ENCODE peak calls at places on chromosome 15, in eight cellular contexts. One of them, this sample, is unnamed.

GRCh38 chr15:64235552-64235951 is 72.7 kb upstream of the PPIB start:
- DNase-seq in upper lobe of right lung: no peak
- DNase-seq in lower lobe of right lung: no peak
- DNase-seq in breast epithelium: no peak
- DNase-seq in stomach: no peak
- DNase-seq in PC-3: no peak
- DNase-seq in astrocyte: no peak
- DNase-seq in esophagus squamous epithelium: no peak
- DNase-seq in this sample: no peak

GRCh38 chr15:79455361-79455760 is 23.2 kb downstream of the MINAR1 start:
- DNase-seq in upper lobe of right lung: no peak
- DNase-seq in lower lobe of right lung: no peak
- DNase-seq in breast epithelium: no peak
- DNase-seq in stomach: no peak
- DNase-seq in PC-3: no peak
- DNase-seq in astrocyte: peak
- DNase-seq in esophagus squamous epithelium: no peak
- DNase-seq in this sample: no peak

GRCh38 chr15:92822216-92823144 is 77.6 kb upstream of the CHD2 start:
- DNase-seq in upper lobe of right lung: no peak
- DNase-seq in lower lobe of right lung: no peak
- DNase-seq in breast epithelium: no peak
- DNase-seq in stomach: no peak
- DNase-seq in PC-3: no peak
- DNase-seq in astrocyte: no peak
- DNase-seq in esophagus squamous epithelium: no peak
- DNase-seq in this sample: no peak

GRCh38 chr15:63971427-63971805 is 74.9 kb downstream of the DAPK2 start:
- DNase-seq in upper lobe of right lung: no peak
- DNase-seq in lower lobe of right lung: no peak
- DNase-seq in breast epithelium: no peak
- DNase-seq in stomach: no peak
- DNase-seq in PC-3: no peak
- DNase-seq in astrocyte: no peak
- DNase-seq in esophagus squamous epithelium: no peak
- DNase-seq in this sample: peak

GRCh38 chr15:99545605-99546004 is 20.2 kb upstream of the MEF2A start:
- DNase-seq in upper lobe of right lung: no peak
- DNase-seq in lower lobe of right lung: no peak
- DNase-seq in breast epithelium: no peak
- DNase-seq in stomach: no peak
- DNase-seq in PC-3: no peak
- DNase-seq in astrocyte: no peak
- DNase-seq in esophagus squamous epithelium: no peak
- DNase-seq in this sample: no peak

GRCh38 chr15:78069052-78069414 is 8.5 kb downstream of the TBC1D2B start:
- DNase-seq in upper lobe of right lung: peak
- DNase-seq in lower lobe of right lung: no peak
- DNase-seq in breast epithelium: no peak
- DNase-seq in stomach: no peak
- DNase-seq in PC-3: no peak
- DNase-seq in astrocyte: no peak
- DNase-seq in esophagus squamous epithelium: no peak
- DNase-seq in this sample: peak

GRCh38 chr15:79938143-79938542 is 32.9 kb downstream of the BCL2A1 start:
- DNase-seq in upper lobe of right lung: no peak
- DNase-seq in lower lobe of right lung: no peak
- DNase-seq in breast epithelium: no peak
- DNase-seq in stomach: no peak
- DNase-seq in PC-3: no peak
- DNase-seq in astrocyte: no peak
- DNase-seq in esophagus squamous epithelium: no peak
- DNase-seq in this sample: no peak

GRCh38 chr15:40252438-40253178 is 13.7 kb downstream of the PAK6 start:
- DNase-seq in upper lobe of right lung: peak
- DNase-seq in lower lobe of right lung: peak
- DNase-seq in breast epithelium: no peak
- DNase-seq in stomach: peak
- DNase-seq in PC-3: peak
- DNase-seq in astrocyte: no peak
- DNase-seq in esophagus squamous epithelium: no peak
- DNase-seq in this sample: no peak

GRCh38 chr15:44715797-44716334 is 4.5 kb downstream of the B2M start:
- DNase-seq in upper lobe of right lung: no peak
- DNase-seq in lower lobe of right lung: no peak
- DNase-seq in breast epithelium: no peak
- DNase-seq in stomach: no peak
- DNase-seq in PC-3: no peak
- DNase-seq in astrocyte: no peak
- DNase-seq in esophagus squamous epithelium: no peak
- DNase-seq in this sample: no peak

GRCh38 chr15:45458746-45459403 is 63.7 kb downstream of the SLC30A4 start:
- DNase-seq in upper lobe of right lung: no peak
- DNase-seq in lower lobe of right lung: peak
- DNase-seq in breast epithelium: peak
- DNase-seq in stomach: peak
- DNase-seq in PC-3: peak
- DNase-seq in astrocyte: no peak
- DNase-seq in esophagus squamous epithelium: no peak
- DNase-seq in this sample: peak

GRCh38 chr15:61275901-61276300 is 46.8 kb upstream of the RORA start:
- DNase-seq in upper lobe of right lung: no peak
- DNase-seq in lower lobe of right lung: no peak
- DNase-seq in breast epithelium: no peak
- DNase-seq in stomach: no peak
- DNase-seq in PC-3: no peak
- DNase-seq in astrocyte: no peak
- DNase-seq in esophagus squamous epithelium: no peak
- DNase-seq in this sample: no peak

GRCh38 chr15:76221085-76221767 is 90.0 kb downstream of the ETFA start:
- DNase-seq in upper lobe of right lung: no peak
- DNase-seq in lower lobe of right lung: no peak
- DNase-seq in breast epithelium: no peak
- DNase-seq in stomach: no peak
- DNase-seq in PC-3: no peak
- DNase-seq in astrocyte: no peak
- DNase-seq in esophagus squamous epithelium: no peak
- DNase-seq in this sample: no peak

GRCh38 chr15:98505611-98506031 is 142.7 kb upstream of the IGF1R start:
- DNase-seq in upper lobe of right lung: no peak
- DNase-seq in lower lobe of right lung: no peak
- DNase-seq in breast epithelium: no peak
- DNase-seq in stomach: no peak
- DNase-seq in PC-3: no peak
- DNase-seq in astrocyte: no peak
- DNase-seq in esophagus squamous epithelium: no peak
- DNase-seq in this sample: no peak

GRCh38 chr15:75531041-75531450 is 48.1 kb downstream of the PTPN9 start:
- DNase-seq in upper lobe of right lung: no peak
- DNase-seq in lower lobe of right lung: no peak
- DNase-seq in breast epithelium: peak
- DNase-seq in stomach: no peak
- DNase-seq in PC-3: peak
- DNase-seq in astrocyte: peak
- DNase-seq in esophagus squamous epithelium: no peak
- DNase-seq in this sample: no peak

GRCh38 chr15:66298803-66299251 is 5.5 kb downstream of the DIS3L start:
- DNase-seq in upper lobe of right lung: no peak
- DNase-seq in lower lobe of right lung: no peak
- DNase-seq in breast epithelium: no peak
- DNase-seq in stomach: no peak
- DNase-seq in PC-3: no peak
- DNase-seq in astrocyte: no peak
- DNase-seq in esophagus squamous epithelium: no peak
- DNase-seq in this sample: no peak
- TF ChIP-seq CTCF in upper lobe of right lung: no peak
- TF ChIP-seq CTCF in lower lobe of right lung: no peak
- TF ChIP-seq CTCF in breast epithelium: no peak
- TF ChIP-seq CTCF in stomach: no peak
- TF ChIP-seq CTCF in PC-3: no peak
- TF ChIP-seq CTCF in astrocyte: no peak
- TF ChIP-seq CTCF in esophagus squamous epithelium: no peak
- TF ChIP-seq CTCF in this sample: no peak

DNA sequence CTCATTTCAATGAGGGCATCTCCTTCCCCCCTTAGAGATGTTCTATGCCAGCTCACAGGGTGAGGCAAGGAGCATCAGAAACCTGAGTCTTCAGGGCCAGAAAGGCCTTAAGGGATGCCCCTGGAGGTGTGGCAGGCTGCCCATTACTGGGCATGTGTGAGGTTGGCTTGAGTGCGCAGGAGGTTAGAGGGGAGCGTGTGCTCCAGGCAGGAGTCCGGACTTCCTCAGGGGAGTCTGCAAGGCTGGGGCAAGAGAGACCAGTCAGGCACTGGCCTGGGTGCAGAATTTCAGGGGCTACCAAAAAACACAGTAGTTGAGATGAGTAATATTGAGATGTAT is 1.9 kb downstream of the LOXL1 start:
- DNase-seq in upper lobe of right lung: no peak
- DNase-seq in lower lobe of right lung: peak
- DNase-seq in breast epithelium: no peak
- DNase-seq in stomach: no peak
- DNase-seq in PC-3: no peak
- DNase-seq in astrocyte: no peak
- DNase-seq in esophagus squamous epithelium: no peak
- DNase-seq in this sample: no peak
- H3K4me3 ChIP-seq in upper lobe of right lung: peak
- H3K4me3 ChIP-seq in lower lobe of right lung: peak
- H3K4me3 ChIP-seq in breast epithelium: peak
- H3K4me3 ChIP-seq in stomach: peak
- H3K4me3 ChIP-seq in PC-3: peak
- H3K4me3 ChIP-seq in astrocyte: peak
- H3K4me3 ChIP-seq in esophagus squamous epithelium: peak
- H3K4me3 ChIP-seq in this sample: peak

DNA sequence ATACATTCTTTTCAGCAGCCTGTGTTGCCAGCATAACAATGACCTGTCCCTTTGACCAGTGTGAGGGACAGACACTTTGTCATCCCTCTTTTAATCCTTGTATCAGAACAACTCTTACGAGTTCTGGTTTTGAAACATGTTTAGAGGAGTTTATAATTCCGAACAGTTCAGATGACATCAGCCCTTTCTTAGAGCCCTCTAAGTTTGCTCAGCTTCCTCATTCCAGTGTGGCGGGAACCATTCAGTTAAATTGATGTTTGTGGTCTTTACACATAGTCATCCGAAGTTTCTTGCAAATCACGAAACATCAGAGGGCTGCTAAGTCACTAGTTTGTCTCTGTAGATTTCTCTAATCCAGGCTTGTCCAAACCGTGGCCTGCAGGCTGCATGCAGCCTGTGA is 102.5 kb downstream of the AKAP13 start:
- DNase-seq in upper lobe of right lung: no peak
- DNase-seq in lower lobe of right lung: no peak
- DNase-seq in breast epithelium: no peak
- DNase-seq in stomach: no peak
- DNase-seq in PC-3: no peak
- DNase-seq in astrocyte: peak
- DNase-seq in esophagus squamous epithelium: no peak
- DNase-seq in this sample: no peak
- H3K27ac ChIP-seq in upper lobe of right lung: peak
- H3K27ac ChIP-seq in lower lobe of right lung: peak
- H3K27ac ChIP-seq in breast epithelium: peak
- H3K27ac ChIP-seq in stomach: peak
- H3K27ac ChIP-seq in PC-3: no peak
- H3K27ac ChIP-seq in astrocyte: peak
- H3K27ac ChIP-seq in esophagus squamous epithelium: peak
- H3K27ac ChIP-seq in this sample: no peak

DNA sequence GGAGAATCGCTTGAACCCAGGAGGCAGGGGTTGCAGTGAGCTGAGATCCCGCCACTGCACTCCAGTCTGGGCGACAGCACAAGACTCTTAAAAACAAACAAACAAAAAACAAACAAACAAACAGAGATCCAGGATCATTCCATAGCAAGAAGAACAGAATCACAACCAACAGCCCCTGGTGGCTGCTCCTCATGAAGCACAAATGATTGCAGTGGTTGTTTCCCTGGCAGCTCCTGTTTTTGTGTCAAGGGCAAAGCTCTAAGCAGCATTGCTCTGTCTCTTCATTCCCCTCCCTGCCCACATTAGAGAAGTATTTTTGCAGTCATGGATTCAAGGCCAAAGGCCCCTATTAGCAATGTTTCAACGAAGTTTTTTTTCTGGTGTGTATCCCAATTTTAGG is 25.8 kb upstream of the BLM start:
- DNase-seq in upper lobe of right lung: peak
- DNase-seq in lower lobe of right lung: no peak
- DNase-seq in breast epithelium: no peak
- DNase-seq in stomach: no peak
- DNase-seq in PC-3: no peak
- DNase-seq in astrocyte: no peak
- DNase-seq in esophagus squamous epithelium: no peak
- DNase-seq in this sample: no peak
- TF ChIP-seq CTCF in upper lobe of right lung: no peak
- TF ChIP-seq CTCF in lower lobe of right lung: no peak
- TF ChIP-seq CTCF in breast epithelium: no peak
- TF ChIP-seq CTCF in stomach: no peak
- TF ChIP-seq CTCF in PC-3: no peak
- TF ChIP-seq CTCF in astrocyte: no peak
- TF ChIP-seq CTCF in esophagus squamous epithelium: no peak
- TF ChIP-seq CTCF in this sample: no peak

GRCh38 chr15:42156266-42156922 is at the start of gene PLA2G4F:
- DNase-seq in upper lobe of right lung: peak
- DNase-seq in lower lobe of right lung: peak
- DNase-seq in breast epithelium: peak
- DNase-seq in stomach: peak
- DNase-seq in PC-3: peak
- DNase-seq in astrocyte: no peak
- DNase-seq in esophagus squamous epithelium: no peak
- DNase-seq in this sample: no peak
- H3K4me3 ChIP-seq in upper lobe of right lung: peak
- H3K4me3 ChIP-seq in lower lobe of right lung: peak
- H3K4me3 ChIP-seq in breast epithelium: no peak
- H3K4me3 ChIP-seq in stomach: peak
- H3K4me3 ChIP-seq in PC-3: peak
- H3K4me3 ChIP-seq in astrocyte: no peak
- H3K4me3 ChIP-seq in esophagus squamous epithelium: peak
- H3K4me3 ChIP-seq in this sample: no peak

GRCh38 chr15:66498501-66499386 is 1.2 kb upstream of the SNAPC5 start:
- DNase-seq in upper lobe of right lung: no peak
- DNase-seq in lower lobe of right lung: no peak
- DNase-seq in breast epithelium: no peak
- DNase-seq in stomach: no peak
- DNase-seq in PC-3: peak
- DNase-seq in astrocyte: peak
- DNase-seq in esophagus squamous epithelium: no peak
- DNase-seq in this sample: no peak
- H3K27ac ChIP-seq in upper lobe of right lung: peak
- H3K27ac ChIP-seq in lower lobe of right lung: peak
- H3K27ac ChIP-seq in breast epithelium: no peak
- H3K27ac ChIP-seq in stomach: peak
- H3K27ac ChIP-seq in PC-3: no peak
- H3K27ac ChIP-seq in astrocyte: no peak
- H3K27ac ChIP-seq in esophagus squamous epithelium: peak
- H3K27ac ChIP-seq in this sample: no peak

This sample was measured in CD8-positive, alpha-beta T cell.